ENCODE peak calls at places on chromosomes 5 and 9, in four cellular contexts. N is tibial nerve, E is stomach, R is K562. L is an unnamed sample. For H3K9me3, the result is how much of the 10 kb centered on the place peaks cover.

GRCh38 chr5:51987679-51988209 is 604.5 kb downstream of the ISL1 start:
- DNase-seq in R (no peak), E (no peak), N (no peak), L (no peak)

GRCh38 chr5:3384531-3384930 is 211.1 kb upstream of the IRX1 start:
- DNase-seq in R (no peak), N (no peak), E (no peak), L (no peak)

GRCh38 chr5:78005021-78005785 is 229.1 kb upstream of the TBCA start:
- DNase-seq in R (no peak), E (no peak), N (no peak), L (no peak)

GRCh38 chr5:109455598-109456096 is 45.9 kb upstream of the PJA2 start:
- DNase-seq in R (no peak), N (peak), E (no peak), L (peak)

GRCh38 chr5:40904205-40904993 is 4.9 kb upstream of the C7 start:
- DNase-seq in R (peak), E (peak), N (peak), L (peak)

GRCh38 chr5:158268286-158268685 is 409.3 kb upstream of the CLINT1 start:
- DNase-seq in R (no peak), N (no peak), E (no peak), L (no peak)

GRCh38 chr9:129640086-129640870 is 1.7 kb downstream of the ASB6 start:
- DNase-seq in R (no peak), E (peak), N (no peak), L (no peak)

GRCh38 chr5:152072076-152072475 is 147.4 kb upstream of the GLRA1 start:
- DNase-seq in N (no peak), E (no peak), R (no peak), L (no peak)

GRCh38 chr9:135225619-135226228 is 138.3 kb downstream of the OLFM1 start:
- DNase-seq in N (no peak), R (no peak), E (no peak), L (no peak)

GRCh38 chr5:125874717-125875116 is 548.5 kb upstream of the GRAMD2B start:
- DNase-seq in R (no peak), E (no peak), N (no peak), L (no peak)

GRCh38 chr5:178673801-178674200 is 47.0 kb upstream of the CLK4 start:
- DNase-seq in R (no peak), E (no peak), N (no peak), L (no peak)

GRCh38 chr5:173310296-173310769 is 17.9 kb downstream of the STC2 start:
- DNase-seq in R (no peak), N (peak), E (no peak), L (no peak)

GRCh38 chr9:134965421-134965820 is 47.7 kb upstream of the FCN1 start:
- DNase-seq in N (no peak), R (no peak), E (no peak), L (no peak)

GRCh38 chr5:83000448-83000847 is 76.7 kb downstream of the TMEM167A start:
- DNase-seq in N (no peak), E (no peak), R (no peak), L (no peak)

GRCh38 chr5:83003791-83004190 is 73.4 kb downstream of the TMEM167A start:
- DNase-seq in N (no peak), R (no peak), E (no peak), L (no peak)

GRCh38 chr5:83006683-83007283 is 70.4 kb downstream of the TMEM167A start:
- DNase-seq in R (no peak), E (no peak), N (no peak), L (no peak)

GRCh38 chr5:83000922-83001321 is 76.3 kb downstream of the TMEM167A start:
- DNase-seq in R (no peak), N (no peak), E (no peak), L (no peak)

DNA sequence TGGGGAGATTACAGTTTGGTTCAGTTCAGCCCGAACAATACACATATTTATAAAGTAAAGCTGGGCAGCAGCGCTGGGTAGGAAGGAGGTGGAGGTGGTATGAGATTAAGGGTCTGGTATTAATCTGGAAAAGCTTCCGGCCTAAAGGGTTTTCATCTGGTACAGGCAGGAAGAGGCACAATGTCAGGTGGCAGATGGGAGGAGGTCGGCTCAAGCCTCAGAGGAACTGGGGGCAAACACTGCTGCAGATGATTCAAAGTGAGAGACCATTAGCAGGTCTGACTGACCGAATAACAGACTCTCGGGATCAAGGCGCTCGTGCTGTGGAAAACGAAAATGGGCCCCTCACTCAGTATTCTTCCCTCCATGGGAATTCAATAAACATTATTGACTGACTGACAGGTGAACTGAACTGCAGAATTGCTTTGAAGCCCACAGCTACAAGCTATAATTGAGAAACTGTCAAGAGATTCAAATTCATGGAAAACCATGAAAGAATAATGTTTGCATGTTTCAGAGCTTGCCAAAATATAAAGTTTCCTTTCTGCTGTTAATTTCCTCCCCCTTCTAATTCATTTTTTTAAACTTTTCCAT is 75.3 kb downstream of the TMEM167A start:
- DNase-seq in E (no peak), R (no peak), N (no peak), L (no peak)
- TF ChIP-seq EP300 in E (no peak), R (no peak), N (no peak), L (no peak)

DNA sequence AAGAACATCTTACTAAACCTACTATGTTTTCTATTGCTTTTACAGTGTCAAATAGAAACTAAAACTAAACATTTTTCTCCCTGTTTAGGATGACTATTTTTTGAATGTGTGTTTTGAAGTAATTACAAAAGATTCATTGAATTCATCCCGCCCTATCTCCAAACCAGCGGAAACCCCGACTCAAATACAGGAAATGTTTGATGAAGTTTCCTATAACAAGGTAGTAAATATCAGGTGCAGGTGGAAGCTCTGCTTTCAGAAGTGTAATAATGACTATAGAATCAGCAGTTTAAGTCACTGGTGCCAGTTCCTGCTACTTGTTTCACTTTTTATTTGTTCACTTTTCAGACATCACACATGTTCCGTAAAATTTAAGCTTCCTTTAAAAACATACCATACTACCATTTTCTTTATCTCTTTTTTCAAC is 20.0 kb downstream of the ERAP2 start:
- DNase-seq in N (no peak), E (no peak), R (no peak), L (no peak)
- H3K27ac ChIP-seq in N (no peak), E (no peak), R (no peak), L (no peak)

DNA sequence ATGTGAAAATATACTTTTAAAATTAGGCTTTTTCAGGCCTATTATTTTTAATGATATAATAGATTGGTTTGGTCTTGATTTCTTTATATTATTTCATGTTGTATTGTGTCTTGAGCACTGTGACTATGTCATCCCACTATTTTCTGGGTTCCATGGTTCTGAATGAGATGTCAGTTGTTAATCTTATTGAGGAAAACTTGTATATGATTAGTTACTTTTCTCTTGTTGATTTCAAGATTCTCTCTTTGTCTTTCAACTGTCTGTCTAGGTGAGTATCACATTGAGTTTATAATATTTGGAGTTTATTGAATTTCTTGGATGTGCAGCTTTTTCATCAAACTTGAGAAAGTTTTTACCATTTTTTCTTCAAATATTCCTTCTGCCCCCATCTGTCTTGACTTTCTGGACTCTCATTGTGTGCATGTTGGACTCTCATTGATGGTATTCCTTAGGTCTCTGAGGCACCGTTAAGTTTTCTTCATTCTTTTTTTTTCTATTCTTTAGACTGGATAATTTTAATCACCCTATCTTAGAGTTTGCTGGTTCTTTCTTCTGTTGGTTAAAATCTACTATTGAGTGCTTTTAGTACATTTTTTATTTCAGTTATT is 175.8 kb downstream of the TMEM167A start:
- DNase-seq in R (no peak), N (no peak), E (no peak), L (no peak)
- H3K9me3 ChIP-seq in R (under half), N (under half), E (under half), L (under half)

DNA sequence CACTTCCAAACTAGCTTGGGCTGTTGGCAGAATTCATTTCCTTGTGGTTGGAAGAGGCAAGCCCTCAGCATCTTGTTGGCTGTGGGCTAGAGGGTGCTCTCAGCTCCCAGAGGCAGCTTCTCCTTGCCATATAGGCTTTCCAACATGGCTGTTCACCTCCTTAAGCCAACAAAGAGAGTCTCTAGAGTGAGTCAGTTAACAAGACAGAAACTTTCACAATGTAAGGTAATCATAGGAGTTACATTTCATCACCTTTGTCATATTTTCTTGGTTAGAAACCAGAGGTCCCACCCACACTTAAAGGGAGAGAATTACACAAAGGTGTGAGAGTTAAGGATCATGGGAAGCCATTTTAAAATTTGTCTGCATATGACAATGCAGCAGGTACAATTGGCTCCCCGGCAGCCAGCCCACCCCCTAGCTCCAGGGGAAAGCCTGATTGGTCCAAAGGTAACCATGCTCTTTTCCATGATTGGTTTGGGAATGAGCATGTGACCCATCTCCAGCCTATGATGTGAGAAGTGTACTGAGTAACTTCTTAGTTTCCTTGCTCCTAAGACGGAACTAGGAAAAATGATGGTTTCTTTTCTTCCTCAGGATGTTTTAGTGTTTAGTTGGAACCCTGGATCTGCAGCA is 109.8 kb upstream of the MSX2 start:
- DNase-seq in E (no peak), N (no peak), R (peak), L (no peak)
- TF ChIP-seq EP300 in E (no peak), N (no peak), R (no peak), L (no peak)

L was measured in transverse colon.